ENCODE peak calls at places on chromosomes 11 and 22, in six cellular contexts. One of them, this sample, is unnamed.

GRCh38 chr11:106331163-106331562 is 253.7 kb downstream of the AASDHPPT start:
- DNase-seq in WERI-Rb-1: no peak
- DNase-seq in CD8-positive, alpha-beta memory T cell: no peak
- DNase-seq in iPS DF 6.9: no peak
- DNase-seq in psoas muscle: no peak
- DNase-seq in activated CD4-positive, alpha-beta memory T cell treated with anti-CD3 and anti-CD28 coated beads for 36 hours: no peak
- DNase-seq in this sample: no peak

GRCh38 chr22:28773461-28773867 is 969 bp downstream of the CCDC117 start:
- DNase-seq in WERI-Rb-1: no peak
- DNase-seq in activated CD4-positive, alpha-beta memory T cell treated with anti-CD3 and anti-CD28 coated beads for 36 hours: no peak
- DNase-seq in CD8-positive, alpha-beta memory T cell: no peak
- DNase-seq in psoas muscle: no peak
- DNase-seq in iPS DF 6.9: no peak
- DNase-seq in this sample: peak

GRCh38 chr11:44398266-44399045 is 88.5 kb upstream of the ALX4 start:
- DNase-seq in psoas muscle: no peak
- DNase-seq in iPS DF 6.9: no peak
- DNase-seq in CD8-positive, alpha-beta memory T cell: no peak
- DNase-seq in WERI-Rb-1: no peak
- DNase-seq in activated CD4-positive, alpha-beta memory T cell treated with anti-CD3 and anti-CD28 coated beads for 36 hours: no peak
- DNase-seq in this sample: no peak

GRCh38 chr22:36432592-36433317 is 45.0 kb upstream of the MYH9 start:
- DNase-seq in psoas muscle: no peak
- DNase-seq in activated CD4-positive, alpha-beta memory T cell treated with anti-CD3 and anti-CD28 coated beads for 36 hours: no peak
- DNase-seq in iPS DF 6.9: no peak
- DNase-seq in CD8-positive, alpha-beta memory T cell: no peak
- DNase-seq in WERI-Rb-1: no peak
- DNase-seq in this sample: no peak

GRCh38 chr11:33842236-33842915 is 49.5 kb downstream of the LMO2 start:
- DNase-seq in CD8-positive, alpha-beta memory T cell: no peak
- DNase-seq in WERI-Rb-1: peak
- DNase-seq in psoas muscle: no peak
- DNase-seq in activated CD4-positive, alpha-beta memory T cell treated with anti-CD3 and anti-CD28 coated beads for 36 hours: no peak
- DNase-seq in iPS DF 6.9: no peak
- DNase-seq in this sample: no peak

GRCh38 chr11:131760191-131760951 is 390.0 kb downstream of the NTM start:
- DNase-seq in psoas muscle: no peak
- DNase-seq in activated CD4-positive, alpha-beta memory T cell treated with anti-CD3 and anti-CD28 coated beads for 36 hours: no peak
- DNase-seq in CD8-positive, alpha-beta memory T cell: no peak
- DNase-seq in WERI-Rb-1: peak
- DNase-seq in iPS DF 6.9: no peak
- DNase-seq in this sample: no peak

GRCh38 chr22:25759825-25760231 is 17.8 kb downstream of the MYO18B start:
- DNase-seq in psoas muscle: no peak
- DNase-seq in activated CD4-positive, alpha-beta memory T cell treated with anti-CD3 and anti-CD28 coated beads for 36 hours: no peak
- DNase-seq in WERI-Rb-1: no peak
- DNase-seq in iPS DF 6.9: no peak
- DNase-seq in CD8-positive, alpha-beta memory T cell: no peak
- DNase-seq in this sample: no peak

GRCh38 chr11:20933086-20933485 is 263.7 kb downstream of the NELL1 start:
- DNase-seq in activated CD4-positive, alpha-beta memory T cell treated with anti-CD3 and anti-CD28 coated beads for 36 hours: no peak
- DNase-seq in iPS DF 6.9: no peak
- DNase-seq in WERI-Rb-1: no peak
- DNase-seq in psoas muscle: no peak
- DNase-seq in CD8-positive, alpha-beta memory T cell: no peak
- DNase-seq in this sample: no peak

GRCh38 chr22:31742682-31743081 is 7.2 kb downstream of the PRR14L start:
- DNase-seq in CD8-positive, alpha-beta memory T cell: no peak
- DNase-seq in WERI-Rb-1: no peak
- DNase-seq in iPS DF 6.9: no peak
- DNase-seq in psoas muscle: no peak
- DNase-seq in activated CD4-positive, alpha-beta memory T cell treated with anti-CD3 and anti-CD28 coated beads for 36 hours: no peak
- DNase-seq in this sample: no peak

GRCh38 chr11:1706634-1707400 is 9.8 kb downstream of the KRTAP5-6 start:
- DNase-seq in CD8-positive, alpha-beta memory T cell: no peak
- DNase-seq in iPS DF 6.9: no peak
- DNase-seq in activated CD4-positive, alpha-beta memory T cell treated with anti-CD3 and anti-CD28 coated beads for 36 hours: peak
- DNase-seq in psoas muscle: peak
- DNase-seq in WERI-Rb-1: no peak
- DNase-seq in this sample: no peak

GRCh38 chr11:126109941-126110731 is 47.5 kb upstream of the CDON start:
- DNase-seq in CD8-positive, alpha-beta memory T cell: no peak
- DNase-seq in psoas muscle: peak
- DNase-seq in WERI-Rb-1: no peak
- DNase-seq in activated CD4-positive, alpha-beta memory T cell treated with anti-CD3 and anti-CD28 coated beads for 36 hours: peak
- DNase-seq in iPS DF 6.9: no peak
- DNase-seq in this sample: no peak

GRCh38 chr22:41779889-41780505 is 20.5 kb upstream of the CCDC134 start:
- DNase-seq in WERI-Rb-1: peak
- DNase-seq in psoas muscle: no peak
- DNase-seq in iPS DF 6.9: no peak
- DNase-seq in activated CD4-positive, alpha-beta memory T cell treated with anti-CD3 and anti-CD28 coated beads for 36 hours: peak
- DNase-seq in CD8-positive, alpha-beta memory T cell: no peak
- DNase-seq in this sample: no peak

GRCh38 chr22:20118572-20119020 is 1.6 kb upstream of the TRMT2A start:
- DNase-seq in activated CD4-positive, alpha-beta memory T cell treated with anti-CD3 and anti-CD28 coated beads for 36 hours: no peak
- DNase-seq in WERI-Rb-1: no peak
- DNase-seq in psoas muscle: peak
- DNase-seq in CD8-positive, alpha-beta memory T cell: no peak
- DNase-seq in iPS DF 6.9: no peak
- DNase-seq in this sample: no peak

GRCh38 chr22:25482868-25483639 is 81.4 kb upstream of the GRK3 start:
- DNase-seq in iPS DF 6.9: no peak
- DNase-seq in WERI-Rb-1: no peak
- DNase-seq in activated CD4-positive, alpha-beta memory T cell treated with anti-CD3 and anti-CD28 coated beads for 36 hours: no peak
- DNase-seq in CD8-positive, alpha-beta memory T cell: no peak
- DNase-seq in psoas muscle: no peak
- DNase-seq in this sample: no peak

GRCh38 chr11:134405436-134405835 is 6.6 kb downstream of the B3GAT1 start:
- DNase-seq in activated CD4-positive, alpha-beta memory T cell treated with anti-CD3 and anti-CD28 coated beads for 36 hours: no peak
- DNase-seq in WERI-Rb-1: no peak
- DNase-seq in CD8-positive, alpha-beta memory T cell: no peak
- DNase-seq in psoas muscle: no peak
- DNase-seq in iPS DF 6.9: no peak
- DNase-seq in this sample: no peak

GRCh38 chr11:79353706-79354105 is 87.1 kb downstream of the TENM4 start:
- DNase-seq in WERI-Rb-1: no peak
- DNase-seq in CD8-positive, alpha-beta memory T cell: no peak
- DNase-seq in iPS DF 6.9: no peak
- DNase-seq in activated CD4-positive, alpha-beta memory T cell treated with anti-CD3 and anti-CD28 coated beads for 36 hours: no peak
- DNase-seq in psoas muscle: no peak
- DNase-seq in this sample: no peak